ENCODE peak calls at places on chromosomes 4 and X, in four cellular contexts. One of them, this sample, is unnamed.

GRCh38 chr4:181674315-181674714 is 568.9 kb upstream of the TENM3 start:
- DNase-seq in NB4: no peak
- DNase-seq in lower leg skin: no peak
- DNase-seq in left ventricle myocardium inferior: no peak
- DNase-seq in this sample: no peak

GRCh38 chr4:6119507-6120020 is 80.8 kb downstream of the JAKMIP1 start:
- DNase-seq in NB4: no peak
- DNase-seq in lower leg skin: no peak
- DNase-seq in left ventricle myocardium inferior: no peak
- DNase-seq in this sample: no peak

GRCh38 chr4:89929425-89930272 is 35.0 kb downstream of the MMRN1 start:
- DNase-seq in NB4: no peak
- DNase-seq in lower leg skin: no peak
- DNase-seq in left ventricle myocardium inferior: no peak
- DNase-seq in this sample: no peak

GRCh38 chr4:145840162-145840768 is 98.4 kb downstream of the ZNF827 start:
- DNase-seq in NB4: peak; percentile 41
- DNase-seq in lower leg skin: no peak
- DNase-seq in left ventricle myocardium inferior: no peak
- DNase-seq in this sample: no peak

GRCh38 chr4:48831532-48832015 is 686 bp downstream of the OCIAD1 start:
- DNase-seq in NB4: peak; percentile 48
- DNase-seq in lower leg skin: no peak
- DNase-seq in left ventricle myocardium inferior: no peak
- DNase-seq in this sample: no peak

GRCh38 chr4:8103991-8104390 is 54.6 kb downstream of the ABLIM2 start:
- DNase-seq in NB4: no peak
- DNase-seq in lower leg skin: no peak
- DNase-seq in left ventricle myocardium inferior: no peak
- DNase-seq in this sample: no peak

GRCh38 chr4:55507612-55508011 is 39.1 kb downstream of the CLOCK start:
- DNase-seq in NB4: no peak
- DNase-seq in lower leg skin: no peak
- DNase-seq in left ventricle myocardium inferior: no peak
- DNase-seq in this sample: no peak

GRCh38 chr4:81486502-81486901 is 14.8 kb upstream of the RASGEF1B start:
- DNase-seq in NB4: no peak
- DNase-seq in lower leg skin: no peak
- DNase-seq in left ventricle myocardium inferior: no peak
- DNase-seq in this sample: no peak

GRCh38 chr4:32499176-32499575 is 1779.0 kb downstream of the PCDH7 start:
- DNase-seq in NB4: no peak
- DNase-seq in lower leg skin: no peak
- DNase-seq in left ventricle myocardium inferior: no peak
- DNase-seq in this sample: no peak

GRCh38 chr4:5700459-5700858 is 7.9 kb downstream of the EVC2 start:
- DNase-seq in NB4: no peak
- DNase-seq in lower leg skin: no peak
- DNase-seq in left ventricle myocardium inferior: no peak
- DNase-seq in this sample: no peak

GRCh38 chr4:86939737-86940141 is 4.9 kb downstream of the AFF1 start:
- DNase-seq in NB4: no peak
- DNase-seq in lower leg skin: no peak
- DNase-seq in left ventricle myocardium inferior: no peak
- DNase-seq in this sample: no peak

GRCh38 chr4:154642361-154642760 is 29.9 kb upstream of the FGG start:
- DNase-seq in NB4: no peak
- DNase-seq in lower leg skin: no peak
- DNase-seq in left ventricle myocardium inferior: no peak
- DNase-seq in this sample: no peak

GRCh38 chr4:137448402-137448801 is 83.9 kb downstream of the PCDH18 start:
- DNase-seq in NB4: no peak
- DNase-seq in lower leg skin: no peak
- DNase-seq in left ventricle myocardium inferior: no peak
- DNase-seq in this sample: no peak

GRCh38 chr4:99410075-99410474 is 25.1 kb downstream of the ADH7 start:
- DNase-seq in NB4: no peak
- DNase-seq in lower leg skin: no peak
- DNase-seq in left ventricle myocardium inferior: no peak
- DNase-seq in this sample: no peak

GRCh38 chrX:63394872-63395271 is 43.7 kb upstream of the SPIN4 start:
- DNase-seq in NB4: no peak
- DNase-seq in lower leg skin: no peak
- DNase-seq in left ventricle myocardium inferior: no peak
- DNase-seq in this sample: no peak

GRCh38 chr4:6701371-6701770 is 7.7 kb downstream of the S100P start:
- DNase-seq in NB4: peak; percentile 73
- DNase-seq in lower leg skin: no peak
- DNase-seq in left ventricle myocardium inferior: no peak
- DNase-seq in this sample: no peak

GRCh38 chr4:159071178-159071968 is 31.5 kb upstream of the RAPGEF2 start:
- DNase-seq in NB4: no peak
- DNase-seq in lower leg skin: no peak
- DNase-seq in left ventricle myocardium inferior: no peak
- DNase-seq in this sample: no peak

GRCh38 chr4:187477224-187477623 is 518.3 kb upstream of the ZFP42 start:
- DNase-seq in NB4: no peak
- DNase-seq in lower leg skin: no peak
- DNase-seq in left ventricle myocardium inferior: no peak
- DNase-seq in this sample: no peak

GRCh38 chr4:22962186-22962786 is 269.5 kb downstream of the GBA3 start:
- DNase-seq in NB4: peak; percentile 13
- DNase-seq in lower leg skin: no peak
- DNase-seq in left ventricle myocardium inferior: no peak
- DNase-seq in this sample: no peak
- TF ChIP-seq CTCF in NB4: peak; percentile 36
- TF ChIP-seq CTCF in lower leg skin: no peak
- TF ChIP-seq CTCF in left ventricle myocardium inferior: peak; percentile 40
- TF ChIP-seq CTCF in this sample: peak; percentile 33

GRCh38 chrX:132206259-132206658 is 13.0 kb downstream of the RAP2C start:
- DNase-seq in NB4: no peak
- DNase-seq in lower leg skin: no peak
- DNase-seq in left ventricle myocardium inferior: no peak
- DNase-seq in this sample: no peak
- H3K4me3 ChIP-seq in NB4: no peak overlapping the region
- H3K4me3 ChIP-seq in lower leg skin: no peak overlapping the region
- H3K4me3 ChIP-seq in left ventricle myocardium inferior: no peak overlapping the region
- H3K4me3 ChIP-seq in this sample: no peak overlapping the region

DNA sequence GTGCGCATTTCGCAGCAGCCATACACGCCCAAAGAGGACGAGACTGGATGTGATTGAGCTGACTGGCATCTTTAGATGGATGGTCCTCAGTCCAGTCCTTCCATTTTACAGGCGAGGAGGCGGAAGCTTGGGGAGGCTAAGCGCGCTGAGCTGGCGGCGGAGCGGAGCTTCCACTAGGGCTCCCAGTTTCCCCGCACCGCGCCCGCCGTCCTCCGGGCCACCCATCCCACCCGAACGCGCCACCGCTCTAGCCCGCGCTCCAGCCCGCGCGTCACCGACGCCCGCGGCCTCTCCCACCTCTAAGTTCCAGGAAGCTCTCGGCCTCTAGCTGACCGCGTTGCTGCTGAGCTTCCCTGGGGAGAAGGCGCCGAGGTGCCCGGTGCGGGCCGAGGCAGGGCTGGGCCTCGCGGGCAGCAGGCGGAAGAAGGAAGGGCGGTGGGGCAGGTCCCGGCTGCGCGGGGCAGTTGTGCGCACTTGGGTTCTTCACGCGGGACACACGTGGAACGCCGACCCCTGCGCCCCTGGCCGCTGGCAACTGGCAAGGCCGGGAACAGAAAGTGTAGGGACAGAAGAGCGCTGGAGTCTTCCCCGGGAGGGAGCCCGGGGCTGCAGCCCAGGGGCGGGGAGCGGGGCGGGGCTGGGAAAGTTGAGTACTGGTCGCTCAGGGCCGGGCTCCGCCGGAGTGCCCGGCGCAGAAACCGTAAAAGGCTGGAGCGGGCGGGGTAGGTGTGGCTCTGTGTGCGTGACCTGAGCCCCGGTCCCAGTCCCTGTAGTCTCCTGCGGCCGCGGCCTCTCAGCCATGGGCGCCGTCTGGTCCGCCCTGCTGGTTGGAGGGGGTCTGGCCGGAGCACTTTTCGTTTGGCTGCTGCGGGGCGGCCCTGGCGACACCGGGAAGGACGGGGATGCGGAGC is at the start of gene STBD1:
- DNase-seq in NB4: peak; percentile 82
- DNase-seq in lower leg skin: peak; percentile 47
- DNase-seq in left ventricle myocardium inferior: peak; percentile 85
- DNase-seq in this sample: peak; percentile 85
- TF ChIP-seq CTCF in NB4: no peak
- TF ChIP-seq CTCF in lower leg skin: no peak
- TF ChIP-seq CTCF in left ventricle myocardium inferior: no peak
- TF ChIP-seq CTCF in this sample: no peak

GRCh38 chr4:128347175-128347868 is 59.7 kb upstream of the PGRMC2 start:
- DNase-seq in NB4: no peak
- DNase-seq in lower leg skin: peak; percentile 21
- DNase-seq in left ventricle myocardium inferior: no peak
- DNase-seq in this sample: no peak
- H3K4me3 ChIP-seq in NB4: no peak overlapping the region
- H3K4me3 ChIP-seq in lower leg skin: no peak overlapping the region
- H3K4me3 ChIP-seq in left ventricle myocardium inferior: no peak overlapping the region
- H3K4me3 ChIP-seq in this sample: no peak overlapping the region

GRCh38 chrX:30212172-30212571 is 3.2 kb upstream of the MAGEB2 start:
- DNase-seq in NB4: no peak
- DNase-seq in lower leg skin: no peak
- DNase-seq in left ventricle myocardium inferior: no peak
- DNase-seq in this sample: no peak
- TF ChIP-seq CTCF in NB4: no peak
- TF ChIP-seq CTCF in lower leg skin: no peak
- TF ChIP-seq CTCF in left ventricle myocardium inferior: no peak
- TF ChIP-seq CTCF in this sample: no peak

GRCh38 chrX:41334866-41335589 is 1.1 kb downstream of the DDX3X start:
- DNase-seq in NB4: peak; percentile 69
- DNase-seq in lower leg skin: peak; percentile 34
- DNase-seq in left ventricle myocardium inferior: peak; percentile 50
- DNase-seq in this sample: peak; percentile 61

GRCh38 chrX:41338422-41338821 is 4.5 kb downstream of the DDX3X start:
- DNase-seq in NB4: no peak
- DNase-seq in lower leg skin: no peak
- DNase-seq in left ventricle myocardium inferior: no peak
- DNase-seq in this sample: no peak

GRCh38 chrX:41335590-41336331 is 1.8 kb downstream of the DDX3X start:
- DNase-seq in NB4: no peak
- DNase-seq in lower leg skin: no peak
- DNase-seq in left ventricle myocardium inferior: no peak
- DNase-seq in this sample: no peak

GRCh38 chrX:41337140-41337539 is 3.2 kb downstream of the DDX3X start:
- DNase-seq in NB4: peak; percentile 28
- DNase-seq in lower leg skin: no peak
- DNase-seq in left ventricle myocardium inferior: no peak
- DNase-seq in this sample: no peak

DNA sequence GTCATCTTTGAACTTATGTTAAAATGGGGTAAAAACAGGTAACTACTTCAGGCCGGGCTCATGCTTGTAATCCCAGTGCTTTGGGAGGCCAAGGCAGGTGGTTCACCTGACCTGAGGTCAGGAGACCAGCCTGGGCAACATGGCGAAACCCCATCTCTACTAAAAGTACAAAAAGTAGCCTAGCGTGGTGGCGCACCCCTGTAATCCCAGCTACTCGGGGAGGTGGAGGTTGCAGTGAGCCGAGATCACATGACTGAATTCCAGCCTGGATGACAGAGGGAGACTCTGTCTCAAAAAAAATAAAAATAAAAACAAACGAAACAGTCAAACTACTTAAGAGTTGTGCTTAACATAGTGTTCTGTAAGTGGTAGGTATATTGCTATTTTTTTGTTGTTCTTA is 2.5 kb downstream of the DDX3X start:
- DNase-seq in NB4: no peak
- DNase-seq in lower leg skin: no peak
- DNase-seq in left ventricle myocardium inferior: no peak
- DNase-seq in this sample: no peak
- H3K4me3 ChIP-seq in NB4: peak overlapping the region; percentile 90
- H3K4me3 ChIP-seq in lower leg skin: no peak overlapping the region
- H3K4me3 ChIP-seq in left ventricle myocardium inferior: peak overlapping the region; percentile 91
- H3K4me3 ChIP-seq in this sample: peak overlapping the region; percentile 74